ENCODE peak calls at places on chromosomes 13 and 19, in seven cellular contexts. Q, J, V, P, K, L and F are unnamed samples.
A peak's percentile ranks its signal among the peaks of the same experiment; 100 is the strongest.

GRCh38 chr13:37869756-37870488 is at the start of gene TRPC4:
- DNase-seq in Q (peak; percentile 89), J (peak; percentile 61), V (no peak), P (peak; percentile 40), K (peak; percentile 63), L (no peak), F (no peak)

GRCh38 chr13:34959489-34959888 is 17.4 kb downstream of the NBEA start:
- DNase-seq in Q (no peak), J (no peak), V (no peak), P (no peak), K (no peak), L (no peak), F (no peak)

GRCh38 chr13:112066624-112067004 is 335 bp upstream of the SOX1 start:
- DNase-seq in Q (no peak), J (peak; percentile 38), V (peak; percentile 34), P (peak; percentile 52), K (peak; percentile 14), L (peak; percentile 75), F (no peak)

GRCh38 chr19:5018224-5019015 is 49.5 kb downstream of the KDM4B start:
- DNase-seq in Q (peak; percentile 80), J (peak; percentile 71), V (no peak), P (no peak), K (peak; percentile 69), L (no peak), F (no peak)

GRCh38 chr19:35793381-35794165 is 18.2 kb downstream of the ARHGAP33 start:
- DNase-seq in Q (peak; percentile 18), J (no peak), V (no peak), P (no peak), K (no peak), L (no peak), F (no peak)

GRCh38 chr13:30034448-30034795 is 184.0 kb upstream of the UBL3 start:
- DNase-seq in Q (no peak), J (peak; percentile 24), V (no peak), P (no peak), K (no peak), L (no peak), F (no peak)

GRCh38 chr13:77379508-77379907 is 52.6 kb upstream of the MYCBP2 start:
- DNase-seq in Q (no peak), J (no peak), V (no peak), P (no peak), K (no peak), L (no peak), F (no peak)

GRCh38 chr13:36919206-36919832 is 719 bp downstream of the SMAD9 start:
- DNase-seq in Q (peak; percentile 20), J (peak; percentile 9), V (no peak), P (peak; percentile 37), K (peak; percentile 18), L (no peak), F (no peak)

GRCh38 chr13:47903836-47904235 is 97.2 kb downstream of the SUCLA2 start:
- DNase-seq in Q (peak; percentile 83), J (peak; percentile 84), V (no peak), P (no peak), K (peak; percentile 47), L (no peak), F (no peak)

GRCh38 chr19:49497047-49497789 is 984 bp downstream of the RPS11 start:
- DNase-seq in Q (peak; percentile 71), J (peak; percentile 65), V (peak; percentile 69), P (peak; percentile 64), K (no peak), L (peak; percentile 85), F (no peak)

GRCh38 chr13:61685683-61686013 is 270.0 kb upstream of the PCDH20 start:
- DNase-seq in Q (no peak), J (no peak), V (no peak), P (no peak), K (no peak), L (no peak), F (no peak)

GRCh38 chr13:39415403-39415802 is 187.6 kb downstream of the LHFPL6 start:
- DNase-seq in Q (peak; percentile 72), J (peak; percentile 62), V (no peak), P (peak; percentile 56), K (no peak), L (no peak), F (no peak)

GRCh38 chr13:113863511-113864302 is at the start of gene GAS6:
- DNase-seq in Q (peak; percentile 34), J (peak; percentile 21), V (peak; percentile 15), P (peak; percentile 82), K (no peak), L (peak; percentile 70), F (no peak)

GRCh38 chr13:113880651-113881611 is 17.1 kb upstream of the GAS6 start:
- DNase-seq in Q (no peak), J (no peak), V (no peak), P (no peak), K (no peak), L (peak; percentile 54), F (no peak)

GRCh38 chr13:36251528-36251927 is 37.2 kb upstream of the SOHLH2 start:
- DNase-seq in Q (peak; percentile 52), J (peak; percentile 13), V (no peak), P (no peak), K (no peak), L (no peak), F (no peak)

GRCh38 chr13:39777527-39778061 is 122.1 kb downstream of the COG6 start:
- DNase-seq in Q (peak; percentile 96), J (peak; percentile 77), V (peak; percentile 42), P (no peak), K (peak; percentile 95), L (no peak), F (no peak)

GRCh38 chr19:18441804-18442788 is 4.2 kb upstream of the ISYNA1 start:
- DNase-seq in Q (no peak), J (no peak), V (no peak), P (no peak), K (no peak), L (no peak), F (no peak)

GRCh38 chr19:3607398-3608078 is 863 bp upstream of the TBXA2R start:
- DNase-seq in Q (no peak), J (no peak), V (no peak), P (peak; percentile 72), K (peak; percentile 27), L (no peak), F (no peak)

GRCh38 chr19:18135712-18136584 is 17.0 kb upstream of the PIK3R2 start:
- DNase-seq in Q (no peak), J (no peak), V (no peak), P (no peak), K (no peak), L (no peak), F (no peak)

GRCh38 chr19:28553005-28553404 is 659.9 kb downstream of the UQCRFS1 start:
- DNase-seq in Q (no peak), J (no peak), V (no peak), P (no peak), K (no peak), L (no peak), F (no peak)

GRCh38 chr13:61253105-61253877 is 162.4 kb downstream of the PCDH20 start:
- DNase-seq in Q (no peak), J (no peak), V (no peak), P (no peak), K (no peak), L (no peak), F (no peak)

GRCh38 chr13:98004107-98004506 is 50.6 kb downstream of the IPO5 start:
- DNase-seq in Q (peak; percentile 89), J (peak; percentile 91), V (no peak), P (no peak), K (peak; percentile 75), L (no peak), F (no peak)

GRCh38 chr13:30743319-30744055 is 8.1 kb downstream of the ALOX5AP start:
- DNase-seq in Q (peak; percentile 98), J (peak; percentile 99), V (no peak), P (no peak), K (peak; percentile 100), L (no peak), F (peak; percentile 71)

GRCh38 chr19:33047422-33047821 is 17.3 kb downstream of the RHPN2 start:
- DNase-seq in Q (no peak), J (no peak), V (no peak), P (no peak), K (peak; percentile 37), L (no peak), F (no peak)

GRCh38 chr19:5553892-5554291 is 13.9 kb downstream of the TINCR start:
- DNase-seq in Q (no peak), J (no peak), V (no peak), P (no peak), K (no peak), L (no peak), F (no peak)